ENCODE peak calls at places on chromosomes 4 and X, in nine cellular contexts. P, E, L, B, N, V, O, A and I are unnamed samples.

GRCh38 chr4:28421221-28421620 is 1560.6 kb downstream of the STIM2 start:
- DNase-seq in P (no peak), E (no peak), L (no peak), B (no peak), N (peak; percentile 5), V (no peak), O (no peak), A (no peak), I (no peak)

GRCh38 chrX:119234931-119235555 is 1.0 kb upstream of the PGRMC1 start:
- DNase-seq in P (no peak), E (peak; percentile 41), L (no peak), B (no peak), N (no peak), V (no peak), O (no peak), A (peak; percentile 55), I (no peak)

GRCh38 chr4:88809561-88810219 is 112.1 kb upstream of the NAP1L5 start:
- DNase-seq in P (no peak), E (no peak), L (no peak), B (no peak), N (no peak), V (no peak), O (no peak), A (no peak), I (no peak)

GRCh38 chr4:1202526-1203378 is 30.4 kb upstream of the SPON2 start:
- DNase-seq in P (no peak), E (no peak), L (peak; percentile 52), B (peak; percentile 17), N (no peak), V (no peak), O (no peak), A (no peak), I (peak; percentile 4)

GRCh38 chr4:152399246-152399645 is 136.6 kb downstream of the FBXW7 start:
- DNase-seq in P (no peak), E (no peak), L (no peak), B (no peak), N (no peak), V (no peak), O (no peak), A (no peak), I (no peak)

GRCh38 chrX:17549005-17549685 is 174.1 kb downstream of the NHS start:
- DNase-seq in P (no peak), E (peak; percentile 23), L (no peak), B (no peak), N (no peak), V (no peak), O (no peak), A (peak; percentile 80), I (no peak)

GRCh38 chrX:119853449-119853848 is 686 bp upstream of the UPF3B start:
- DNase-seq in P (no peak), E (peak; percentile 5), L (no peak), B (no peak), N (no peak), V (no peak), O (peak; percentile 3), A (no peak), I (peak; percentile 59)

GRCh38 chr4:81136161-81136910 is 78.7 kb downstream of the PRKG2 start:
- DNase-seq in P (no peak), E (no peak), L (no peak), B (no peak), N (peak; percentile 95), V (peak; percentile 70), O (peak; percentile 90), A (no peak), I (no peak)

GRCh38 chr4:111228396-111228795 is 605.5 kb upstream of the PITX2 start:
- DNase-seq in P (no peak), E (no peak), L (no peak), B (no peak), N (peak; percentile 9), V (no peak), O (no peak), A (no peak), I (no peak)

GRCh38 chr4:122489061-122489460 is 32.5 kb upstream of the IL2 start:
- DNase-seq in P (no peak), E (no peak), L (no peak), B (no peak), N (no peak), V (no peak), O (no peak), A (no peak), I (no peak)

GRCh38 chr4:17558941-17559708 is 17.9 kb upstream of the LAP3 start:
- DNase-seq in P (no peak), E (no peak), L (no peak), B (no peak), N (no peak), V (no peak), O (no peak), A (no peak), I (no peak)

GRCh38 chr4:40662962-40663604 is 33.4 kb upstream of the RBM47 start:
- DNase-seq in P (no peak), E (no peak), L (no peak), B (no peak), N (peak; percentile 89), V (peak; percentile 77), O (peak; percentile 73), A (peak; percentile 26), I (peak; percentile 66)

DNA sequence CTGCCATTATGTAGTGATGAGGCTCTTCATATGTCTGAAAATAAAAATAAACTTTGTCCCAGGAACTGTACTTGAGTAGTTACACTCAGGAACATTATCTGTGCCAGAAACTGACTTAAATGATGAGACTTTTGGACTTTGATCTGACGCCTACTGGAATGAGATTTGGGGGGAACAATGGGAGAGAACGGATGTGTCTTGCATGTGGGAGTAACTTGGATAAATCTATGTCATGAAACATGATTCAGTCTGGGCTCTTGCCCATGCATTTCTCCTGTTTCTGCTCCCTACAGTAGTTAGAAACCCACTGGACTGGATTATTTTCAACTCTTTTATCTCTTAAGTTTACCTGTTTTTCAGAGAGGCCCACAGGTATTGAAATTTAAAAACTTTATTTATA is 2351.4 kb downstream of the PCDH7 start:
- DNase-seq in P (no peak), E (no peak), L (no peak), B (no peak), N (peak; percentile 1), V (no peak), O (no peak), A (no peak), I (no peak)
- H3K4me1 ChIP-seq in P (no peaks in the 10 kb centered on the region), E (peaks cover 12% of the 10 kb centered on the region), L (no peaks in the 10 kb centered on the region), B (no peaks in the 10 kb centered on the region), N (no peaks in the 10 kb centered on the region), V (no peaks in the 10 kb centered on the region), O (peaks cover 44% of the 10 kb centered on the region), A (peaks cover 14% of the 10 kb centered on the region), I (peaks cover 24% of the 10 kb centered on the region)

GRCh38 chr4:139537292-139537691 is 18.7 kb downstream of the SETD7 start:
- DNase-seq in P (no peak), E (no peak), L (no peak), B (no peak), N (no peak), V (no peak), O (no peak), A (no peak), I (no peak)

GRCh38 chr4:139535852-139536234 is 20.2 kb downstream of the SETD7 start:
- DNase-seq in P (no peak), E (no peak), L (no peak), B (no peak), N (no peak), V (no peak), O (no peak), A (no peak), I (no peak)

GRCh38 chr4:139535228-139535851 is 20.7 kb downstream of the SETD7 start:
- DNase-seq in P (no peak), E (no peak), L (no peak), B (no peak), N (no peak), V (no peak), O (no peak), A (no peak), I (no peak)

GRCh38 chr4:139532951-139533350 is 23.1 kb downstream of the SETD7 start:
- DNase-seq in P (no peak), E (no peak), L (no peak), B (no peak), N (peak; percentile 25), V (no peak), O (no peak), A (no peak), I (peak; percentile 51)

DNA sequence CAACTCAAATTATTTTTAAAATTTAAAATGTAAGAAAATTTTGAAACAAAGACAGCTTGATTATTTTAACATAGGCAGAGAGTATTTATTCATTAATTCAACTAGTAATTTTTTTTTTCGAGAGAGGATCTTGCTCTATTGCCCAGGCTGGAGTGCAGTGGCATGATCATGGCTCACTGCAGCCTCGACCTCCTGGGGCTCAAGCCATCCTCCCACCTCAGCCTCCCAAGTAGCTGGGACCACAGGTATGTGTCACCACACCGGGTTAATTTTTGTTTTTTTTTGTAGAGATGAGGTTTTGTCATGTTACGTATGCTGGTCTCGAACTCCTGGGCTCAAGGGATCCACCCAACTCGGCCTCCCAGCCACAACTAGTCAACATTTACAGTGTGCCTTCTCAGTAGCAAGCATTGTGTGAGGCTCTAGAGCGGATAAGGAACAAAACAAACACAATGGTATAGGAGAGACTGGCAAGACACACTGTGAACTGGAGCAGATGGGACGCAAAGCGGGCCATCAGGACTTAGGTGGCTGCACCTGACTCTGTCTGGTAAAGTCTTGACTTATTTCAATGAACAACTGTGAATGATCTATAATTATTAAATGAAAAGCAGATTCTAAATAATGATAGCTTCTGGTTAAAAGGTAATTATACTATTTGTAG is 21.6 kb downstream of the SETD7 start:
- DNase-seq in P (no peak), E (no peak), L (no peak), B (no peak), N (no peak), V (no peak), O (no peak), A (no peak), I (no peak)
- H3K36me3 ChIP-seq in P (no peaks in the 10 kb centered on the region), E (no peaks in the 10 kb centered on the region), L (no peaks in the 10 kb centered on the region), B (peaks cover 5% of the 10 kb centered on the region), N (peaks cover 16% of the 10 kb centered on the region), V (peaks cover 3% of the 10 kb centered on the region), O (peaks cover 29% of the 10 kb centered on the region), A (peaks cover 13% of the 10 kb centered on the region), I (no peaks in the 10 kb centered on the region)

GRCh38 chrX:70479970-70480659 is 35.5 kb downstream of the DLG3 start:
- DNase-seq in P (no peak), E (peak; percentile 45), L (peak; percentile 53), B (peak; percentile 43), N (no peak), V (peak; percentile 44), O (peak; percentile 26), A (no peak), I (no peak)
- H3K4me1 ChIP-seq in P (peaks cover 6% of the 10 kb centered on the region), E (peaks cover 53% of the 10 kb centered on the region), L (no peaks in the 10 kb centered on the region), B (peaks cover 50% of the 10 kb centered on the region), N (peaks cover 22% of the 10 kb centered on the region), V (peaks cover 74% of the 10 kb centered on the region), O (peaks cover 10% of the 10 kb centered on the region), A (peaks cover 34% of the 10 kb centered on the region), I (peaks cover 44% of the 10 kb centered on the region)

GRCh38 chr4:97866821-97867556 is 276.3 kb downstream of the STPG2 start:
- DNase-seq in P (no peak), E (no peak), L (no peak), B (no peak), N (no peak), V (no peak), O (no peak), A (no peak), I (no peak)

DNA sequence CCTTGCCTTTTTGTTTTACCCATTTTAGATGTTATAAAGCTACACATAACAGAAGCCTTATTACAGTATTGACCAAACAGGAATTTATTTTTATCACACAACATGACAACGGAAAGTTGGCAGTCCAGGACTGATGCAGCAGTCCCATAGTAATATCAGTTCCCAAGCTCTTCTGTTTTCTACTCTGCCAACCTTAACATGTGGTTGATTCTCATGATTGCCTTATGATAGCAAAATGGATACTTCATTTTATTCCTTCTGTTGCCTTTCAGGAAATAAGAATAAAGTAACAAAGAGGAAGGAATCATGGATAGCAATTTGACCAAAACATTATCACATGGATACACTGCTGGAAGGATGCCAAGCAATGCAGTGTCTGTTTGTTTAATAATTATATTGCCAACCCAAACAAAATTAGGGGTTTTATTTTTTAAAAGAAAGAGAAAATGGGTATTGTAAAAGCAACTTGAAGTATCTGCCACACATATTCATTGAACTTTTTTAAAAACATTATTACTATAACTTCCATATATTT is 275.7 kb downstream of the STPG2 start:
- DNase-seq in P (no peak), E (no peak), L (no peak), B (no peak), N (no peak), V (no peak), O (no peak), A (no peak), I (peak; percentile 39)
- H3K36me3 ChIP-seq in P (no peaks in the 10 kb centered on the region), E (no peaks in the 10 kb centered on the region), L (no peaks in the 10 kb centered on the region), B (no peaks in the 10 kb centered on the region), N (no peaks in the 10 kb centered on the region), V (no peaks in the 10 kb centered on the region), O (no peaks in the 10 kb centered on the region), A (no peaks in the 10 kb centered on the region), I (no peaks in the 10 kb centered on the region)